ENCODE peak calls at places on chromosomes 13 and 19, in four cellular contexts. S is pancreas, K is endodermal cell, C is neuronal stem cell. U is an unnamed sample.

GRCh38 chr19:1752757-1753728 is at the start of gene ONECUT3:
- DNase-seq in C (no peak), K (peak; percentile 78), S (no peak), U (no peak)

GRCh38 chr13:41428155-41428554 is 29.2 kb upstream of the RGCC start:
- DNase-seq in C (peak; percentile 6), K (peak; percentile 63), S (no peak), U (no peak)

GRCh38 chr19:13839938-13840750 is 36.8 kb upstream of the NANOS3 start:
- DNase-seq in S (peak; percentile 54), C (no peak), K (peak; percentile 51), U (no peak)

GRCh38 chr19:52991484-52991883 is 22.2 kb upstream of the ERVV-1 start:
- DNase-seq in S (no peak), K (no peak), C (no peak), U (no peak)

GRCh38 chr13:90362718-90363117 is 984.8 kb upstream of the MIR17HG start:
- DNase-seq in K (no peak), C (no peak), S (no peak), U (no peak)

GRCh38 chr19:13574933-13575332 is 68.7 kb upstream of the CACNA1A start:
- DNase-seq in K (peak; percentile 60), C (no peak), S (no peak), U (no peak)

GRCh38 chr13:40334031-40334430 is 332.4 kb downstream of the FOXO1 start:
- DNase-seq in K (no peak), C (no peak), S (no peak), U (no peak)

GRCh38 chr13:60286707-60287106 is 110.3 kb upstream of the TDRD3 start:
- DNase-seq in K (no peak), C (no peak), S (no peak), U (no peak)

GRCh38 chr19:58428617-58429016 is 11.3 kb downstream of the ZNF132 start:
- DNase-seq in C (no peak), K (no peak), S (no peak), U (no peak)

GRCh38 chr19:33472696-33473624 is 48.6 kb downstream of the PEPD start:
- DNase-seq in K (peak; percentile 40), C (no peak), S (no peak), U (peak; percentile 53)

GRCh38 chr13:109740721-109741120 is 45.7 kb downstream of the IRS2 start:
- DNase-seq in K (peak; percentile 17), S (no peak), C (no peak), U (no peak)

GRCh38 chr19:51547397-51548212 is 16.1 kb upstream of the SIGLEC6 start:
- DNase-seq in K (no peak), S (no peak), C (no peak), U (no peak)

GRCh38 chr13:97108535-97108910 is 113.6 kb upstream of the MBNL2 start:
- DNase-seq in S (no peak), C (no peak), K (no peak), U (no peak)

GRCh38 chr19:16614941-16615340 is 13.1 kb downstream of the MED26 start:
- DNase-seq in C (no peak), S (no peak), K (no peak), U (no peak)

GRCh38 chr13:64369121-64369520 is 2861.0 kb downstream of the PCDH9 start:
- DNase-seq in S (no peak), K (no peak), C (no peak), U (no peak)

GRCh38 chr19:48397263-48397635 is 3.8 kb downstream of the GRIN2D start:
- DNase-seq in C (no peak), K (no peak), S (no peak), U (no peak)

GRCh38 chr13:20231839-20232555 is at the start of gene GJB6:
- DNase-seq in C (peak; percentile 17), S (peak; percentile 34), K (peak; percentile 85), U (no peak)

GRCh38 chr13:22944378-22944777 is 236.4 kb upstream of the SGCG start:
- DNase-seq in K (peak; percentile 60), C (no peak), S (no peak), U (no peak)

GRCh38 chr13:113061271-113061625 is 44.3 kb upstream of the F7 start:
- DNase-seq in S (peak; percentile 9), K (no peak), C (no peak), U (no peak)

GRCh38 chr13:33764716-33765115 is 53.2 kb upstream of the RFC3 start:
- DNase-seq in C (no peak), S (no peak), K (no peak), U (no peak)

GRCh38 chr13:94968757-94969086 is 256.4 kb upstream of the SOX21 start:
- DNase-seq in K (no peak), S (no peak), C (peak; percentile 53), U (no peak)

GRCh38 chr19:42052241-42052863 is 17.7 kb downstream of the GRIK5 start:
- DNase-seq in S (no peak), C (no peak), K (no peak), U (no peak)

GRCh38 chr19:57465680-57466381 is 8.9 kb upstream of the VN1R1 start:
- DNase-seq in K (peak; percentile 75), S (no peak), C (no peak), U (no peak)

GRCh38 chr13:33057019-33057785 is 41.0 kb downstream of the KL start:
- DNase-seq in S (no peak), C (peak; percentile 54), K (peak; percentile 77), U (peak; percentile 1)

GRCh38 chr13:21048901-21049655 is 12.3 kb downstream of the LATS2 start:
- DNase-seq in K (no peak), S (no peak), C (no peak), U (no peak)

GRCh38 chr13:94345374-94346195 is 133.9 kb downstream of the DCT start:
- DNase-seq in C (no peak), S (no peak), K (no peak), U (no peak)

GRCh38 chr13:33757713-33758112 is 60.2 kb upstream of the RFC3 start:
- DNase-seq in C (no peak), K (no peak), S (no peak), U (no peak)

GRCh38 chr19:20359933-20360720 is 193.1 kb downstream of the ZNF486 start:
- DNase-seq in C (no peak), K (peak; percentile 86), S (peak; percentile 59), U (no peak)

GRCh38 chr13:49436890-49437289 is 7.0 kb downstream of the CAB39L start:
- DNase-seq in S (no peak), C (no peak), K (no peak), U (no peak)

GRCh38 chr13:108595416-108596257 is 33.8 kb upstream of the MYO16 start:
- DNase-seq in S (no peak), K (peak; percentile 64), C (no peak), U (no peak)

GRCh38 chr19:15453091-15453498 is 3.3 kb upstream of the WIZ start:
- DNase-seq in S (peak; percentile 68), K (peak; percentile 78), C (no peak), U (no peak)

GRCh38 chr13:25632166-25632888 is 260.6 kb downstream of the ATP8A2 start:
- DNase-seq in K (peak; percentile 61), S (no peak), C (no peak), U (no peak)
- H3K4me3 ChIP-seq in K (no peak overlapping the region), S (no peak overlapping the region), C (no peak overlapping the region), U (no peak overlapping the region)

GRCh38 chr19:38856813-38857212 is 7.0 kb upstream of the HNRNPL start:
- DNase-seq in K (no peak), C (no peak), S (no peak), U (no peak)
- H3K4me3 ChIP-seq in K (no peak overlapping the region), C (no peak overlapping the region), S (no peak overlapping the region), U (no peak overlapping the region)

GRCh38 chr19:35249848-35250711 is 1.3 kb downstream of the LSR start:
- DNase-seq in K (peak; percentile 38), S (no peak), C (no peak), U (no peak)
- H3K4me3 ChIP-seq in K (peak overlapping the region; percentile 95), S (peak overlapping the region; percentile 73), C (peak overlapping the region; percentile 93), U (peak overlapping the region; percentile 89)

DNA sequence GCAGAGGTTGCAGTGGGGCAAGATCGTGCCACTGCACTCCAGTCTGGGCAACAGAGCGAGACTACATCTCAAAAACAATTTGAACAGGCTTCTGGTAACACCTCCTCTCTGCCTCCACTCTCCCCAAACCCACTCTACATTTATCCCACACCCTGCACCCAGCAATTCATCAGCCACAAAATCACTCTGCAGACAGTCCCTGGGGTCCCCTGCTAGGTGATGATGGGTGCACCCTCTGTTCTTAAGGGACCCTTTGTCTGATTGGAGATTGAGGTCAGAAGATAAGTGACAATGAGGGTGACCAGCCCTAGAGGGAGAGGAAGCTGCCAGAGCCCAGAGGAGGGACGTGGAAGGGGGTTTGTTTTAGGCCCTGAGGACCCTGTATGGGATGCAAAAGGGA is 2.2 kb downstream of the BCL3 start:
- DNase-seq in C (no peak), K (no peak), S (no peak), U (no peak)
- H3K4me3 ChIP-seq in C (no peak overlapping the region), K (no peak overlapping the region), S (no peak overlapping the region), U (peak overlapping the region; percentile 74)

GRCh38 chr13:80599765-80600164 is 258.8 kb upstream of the SPRY2 start:
- DNase-seq in C (peak; percentile 30), S (no peak), K (no peak), U (no peak)

GRCh38 chr13:80605743-80606142 is 264.8 kb upstream of the SPRY2 start:
- DNase-seq in K (no peak), S (no peak), C (no peak), U (no peak)

GRCh38 chr13:80603351-80603750 is 262.4 kb upstream of the SPRY2 start:
- DNase-seq in K (no peak), C (no peak), S (no peak), U (no peak)

GRCh38 chr13:80604094-80604493 is 263.2 kb upstream of the SPRY2 start:
- DNase-seq in S (no peak), C (no peak), K (no peak), U (no peak)

GRCh38 chr13:80605007-80605406 is 264.1 kb upstream of the SPRY2 start:
- DNase-seq in K (no peak), C (no peak), S (no peak), U (no peak)
- H3K4me3 ChIP-seq in K (no peak overlapping the region), C (no peak overlapping the region), S (no peak overlapping the region), U (no peak overlapping the region)

DNA sequence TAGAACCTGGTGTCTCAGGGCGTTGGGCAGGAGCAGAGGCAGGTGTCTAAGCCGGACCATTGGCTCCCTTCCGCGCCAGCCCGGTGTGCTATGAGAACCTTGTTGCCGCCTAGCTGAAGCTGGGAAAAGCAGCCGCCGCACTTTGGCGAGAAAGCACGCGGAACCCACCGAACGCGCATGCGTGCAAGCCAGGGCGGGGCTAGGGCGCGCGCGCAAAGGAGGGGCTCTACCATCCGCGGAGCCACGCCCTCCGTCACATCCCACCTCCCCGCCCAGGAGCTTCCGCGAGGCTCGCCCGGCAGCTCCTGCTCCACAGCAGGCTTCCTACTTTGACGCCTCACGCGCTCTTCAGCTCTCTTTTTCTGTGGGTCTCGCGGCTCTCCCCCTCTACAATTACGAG is 51.3 kb downstream of the WDR87 start:
- DNase-seq in K (no peak), S (peak; percentile 41), C (no peak), U (no peak)
- H3K4me3 ChIP-seq in K (no peak overlapping the region), S (no peak overlapping the region), C (no peak overlapping the region), U (no peak overlapping the region)

DNA sequence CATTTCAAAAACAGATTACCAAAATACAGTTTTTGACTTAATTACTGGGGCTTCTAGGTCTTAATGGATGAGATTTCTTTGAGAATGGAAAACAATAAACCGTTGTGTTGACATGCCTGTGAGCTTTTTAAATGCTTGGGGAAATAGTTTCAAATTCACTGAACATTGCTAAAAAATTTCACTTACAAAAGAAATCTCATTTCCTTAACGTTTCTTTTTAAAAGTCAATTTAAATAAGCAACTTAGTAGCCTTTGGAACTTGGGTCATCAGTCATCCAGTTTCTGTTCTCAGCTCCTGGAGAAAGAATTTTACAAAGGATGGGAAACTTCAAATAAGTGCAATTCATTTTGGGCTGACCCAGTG is 4.4 kb downstream of the ZC3H4 start:
- DNase-seq in S (no peak), C (no peak), K (no peak), U (no peak)
- H3K4me3 ChIP-seq in S (no peak overlapping the region), C (peak overlapping the region; percentile 64), K (peak overlapping the region; percentile 97), U (no peak overlapping the region)